ENCODE peak calls at places on chromosomes 7 and 10, in four cellular contexts. R is skeletal muscle cell; A is activated CD4-positive, alpha-beta T cell treated with anti-CD3 and anti-CD28 coated beads for 48 hours; M is NCI-H1105 treated with DMSO at 0.1 percent for 48 hours. J is an unnamed sample.

GRCh38 chr10:79130255-79130654 is 61.5 kb downstream of the ZMIZ1 start:
- DNase-seq in R (no peak), A (no peak), M (no peak), J (no peak)

GRCh38 chr10:31071232-31071999 is 39.8 kb upstream of the ZNF438 start:
- DNase-seq in A (no peak), R (peak; percentile 77), M (no peak), J (no peak)

GRCh38 chr7:121337398-121337797 is 8.6 kb downstream of the WNT16 start:
- DNase-seq in M (peak; percentile 28), A (no peak), R (no peak), J (no peak)

GRCh38 chr10:70497120-70497545 is 18.6 kb downstream of the PALD1 start:
- DNase-seq in A (no peak), M (no peak), R (no peak), J (no peak)

GRCh38 chr7:41578700-41579099 is 124.2 kb downstream of the INHBA start:
- DNase-seq in M (no peak), A (no peak), R (no peak), J (no peak)

GRCh38 chr10:69179089-69179742 is 818 bp upstream of the SUPV3L1 start:
- DNase-seq in M (no peak), R (no peak), A (peak; percentile 28), J (peak; percentile 19)

GRCh38 chr10:77188511-77188910 is 449.1 kb downstream of the KCNMA1 start:
- DNase-seq in M (no peak), R (no peak), A (no peak), J (no peak)

GRCh38 chr10:16795410-16796073 is 21.7 kb downstream of the RSU1 start:
- DNase-seq in A (no peak), M (no peak), R (no peak), J (no peak)

GRCh38 chr10:86443936-86444335 is 77.3 kb upstream of the GRID1 start:
- DNase-seq in M (no peak), A (no peak), R (peak; percentile 6), J (no peak)

GRCh38 chr10:35236739-35237138 is 99.6 kb upstream of the CCNY start:
- DNase-seq in A (no peak), R (no peak), M (no peak), J (no peak)

GRCh38 chr10:86678999-86679792 is 10.9 kb downstream of the LDB3 start:
- DNase-seq in A (no peak), M (no peak), R (no peak), J (no peak)

GRCh38 chr10:5564537-5565204 is 39.9 kb downstream of the CALML3 start:
- DNase-seq in R (no peak), A (no peak), M (no peak), J (no peak)

GRCh38 chr7:102169651-102170416 is 116.8 kb upstream of the SH2B2 start:
- DNase-seq in M (no peak), A (no peak), R (no peak), J (no peak)

GRCh38 chr10:1255600-1255999 is 199.4 kb downstream of the WDR37 start:
- DNase-seq in A (no peak), M (no peak), R (no peak), J (no peak)

GRCh38 chr10:51955696-51956095 is 256.3 kb upstream of the CSTF2T start:
- DNase-seq in A (no peak), R (no peak), M (no peak), J (no peak)

GRCh38 chr10:48582970-48583369 is 21.9 kb downstream of the ARHGAP22 start:
- DNase-seq in R (no peak), A (no peak), M (no peak), J (no peak)

GRCh38 chr10:91643700-91644099 is 10.8 kb upstream of the PPP1R3C start:
- DNase-seq in M (no peak), A (no peak), R (no peak), J (peak; percentile 13)

GRCh38 chr10:69089638-69090599 is 2.0 kb downstream of the SRGN start:
- DNase-seq in A (peak; percentile 86), R (no peak), M (no peak), J (no peak)

GRCh38 chr7:77498659-77499379 is 38.3 kb upstream of the PTPN12 start:
- DNase-seq in R (no peak), M (no peak), A (no peak), J (no peak)

GRCh38 chr10:80204801-80205477 is 398 bp downstream of the ANXA11 start:
- DNase-seq in R (no peak), A (peak; percentile 42), M (no peak), J (peak; percentile 30)

GRCh38 chr10:119383174-119383856 is 159.2 kb downstream of the RGS10 start:
- DNase-seq in R (no peak), A (no peak), M (no peak), J (no peak)

GRCh38 chr10:98377001-98377400 is 38.0 kb downstream of the PYROXD2 start:
- DNase-seq in M (no peak), A (no peak), R (no peak), J (no peak)

GRCh38 chr10:126686732-126687693 is 16.5 kb upstream of the C10orf90 start:
- DNase-seq in A (no peak), R (no peak), M (no peak), J (no peak)

GRCh38 chr10:31099664-31100063 is 68.0 kb upstream of the ZNF438 start:
- DNase-seq in M (no peak), A (peak; percentile 76), R (no peak), J (no peak)

GRCh38 chr10:115093776-115094361 is 704 bp downstream of the ATRNL1 start:
- DNase-seq in M (peak; percentile 21), R (no peak), A (peak; percentile 17), J (no peak)

GRCh38 chr10:72276013-72276387 is 2.3 kb downstream of the DDIT4 start:
- DNase-seq in R (no peak), M (peak; percentile 52), A (peak; percentile 62), J (no peak)

GRCh38 chr10:29007748-29008610 is 280.9 kb upstream of the LYZL1 start:
- DNase-seq in M (no peak), A (no peak), R (peak; percentile 29), J (peak; percentile 24)

GRCh38 chr10:95352684-95353083 is 61.9 kb upstream of the PDLIM1 start:
- DNase-seq in A (no peak), M (no peak), R (no peak), J (no peak)

GRCh38 chr7:37045786-37046185 is 321.5 kb upstream of the AOAH start:
- DNase-seq in R (no peak), A (no peak), M (no peak), J (no peak)

GRCh38 chr7:38580485-38580884 is 50.7 kb downstream of the AMPH start:
- DNase-seq in A (no peak), M (no peak), R (no peak), J (no peak)